ENCODE peak calls at places on chromosomes 12 and 14, in nine cellular contexts. One of them, this sample, is unnamed.

GRCh38 chr14:37874429-37875109 is 279.1 kb downstream of the TTC6 start:
- DNase-seq in skeletal muscle cell: peak
- DNase-seq in GDM1: peak
- DNase-seq in Right ventricle myocardium superior: peak
- DNase-seq in Calu3: peak
- DNase-seq in astrocyte of the spinal cord: peak
- DNase-seq in activated CD4-positive, alpha-beta T cell treated with anti-CD3 and anti-CD28 coated beads for 48 hours: peak
- DNase-seq in heart left ventricle: peak
- DNase-seq in HTR-8/SVneo: peak
- DNase-seq in this sample: peak

GRCh38 chr14:93185333-93185688 is 194 bp downstream of the LYSET start:
- DNase-seq in Calu3: no peak
- DNase-seq in activated CD4-positive, alpha-beta T cell treated with anti-CD3 and anti-CD28 coated beads for 48 hours: no peak
- DNase-seq in Right ventricle myocardium superior: no peak
- DNase-seq in heart left ventricle: no peak
- DNase-seq in GDM1: no peak
- DNase-seq in skeletal muscle cell: no peak
- DNase-seq in astrocyte of the spinal cord: peak
- DNase-seq in HTR-8/SVneo: no peak
- DNase-seq in this sample: no peak

GRCh38 chr14:101772770-101773169 is 11.3 kb downstream of the PPP2R5C start:
- DNase-seq in activated CD4-positive, alpha-beta T cell treated with anti-CD3 and anti-CD28 coated beads for 48 hours: no peak
- DNase-seq in Right ventricle myocardium superior: no peak
- DNase-seq in HTR-8/SVneo: peak
- DNase-seq in skeletal muscle cell: no peak
- DNase-seq in heart left ventricle: no peak
- DNase-seq in Calu3: peak
- DNase-seq in GDM1: no peak
- DNase-seq in astrocyte of the spinal cord: no peak
- DNase-seq in this sample: no peak

GRCh38 chr12:105256921-105257320 is 20.9 kb upstream of the APPL2 start:
- DNase-seq in GDM1: no peak
- DNase-seq in activated CD4-positive, alpha-beta T cell treated with anti-CD3 and anti-CD28 coated beads for 48 hours: no peak
- DNase-seq in Calu3: no peak
- DNase-seq in astrocyte of the spinal cord: peak
- DNase-seq in HTR-8/SVneo: no peak
- DNase-seq in heart left ventricle: no peak
- DNase-seq in Right ventricle myocardium superior: no peak
- DNase-seq in skeletal muscle cell: peak
- DNase-seq in this sample: no peak

GRCh38 chr14:104576607-104577332 is 2.8 kb upstream of the C14orf180 start:
- DNase-seq in activated CD4-positive, alpha-beta T cell treated with anti-CD3 and anti-CD28 coated beads for 48 hours: no peak
- DNase-seq in Calu3: peak
- DNase-seq in HTR-8/SVneo: no peak
- DNase-seq in astrocyte of the spinal cord: no peak
- DNase-seq in skeletal muscle cell: no peak
- DNase-seq in heart left ventricle: no peak
- DNase-seq in GDM1: no peak
- DNase-seq in Right ventricle myocardium superior: no peak
- DNase-seq in this sample: no peak

GRCh38 chr14:88868558-88869159 is 44.2 kb downstream of the TTC8 start:
- DNase-seq in astrocyte of the spinal cord: peak
- DNase-seq in activated CD4-positive, alpha-beta T cell treated with anti-CD3 and anti-CD28 coated beads for 48 hours: no peak
- DNase-seq in Right ventricle myocardium superior: no peak
- DNase-seq in HTR-8/SVneo: no peak
- DNase-seq in heart left ventricle: no peak
- DNase-seq in GDM1: no peak
- DNase-seq in Calu3: no peak
- DNase-seq in skeletal muscle cell: no peak
- DNase-seq in this sample: no peak

GRCh38 chr14:30287579-30288445 is 271.1 kb upstream of the G2E3 start:
- DNase-seq in Right ventricle myocardium superior: no peak
- DNase-seq in activated CD4-positive, alpha-beta T cell treated with anti-CD3 and anti-CD28 coated beads for 48 hours: no peak
- DNase-seq in astrocyte of the spinal cord: no peak
- DNase-seq in heart left ventricle: no peak
- DNase-seq in GDM1: no peak
- DNase-seq in Calu3: no peak
- DNase-seq in skeletal muscle cell: peak
- DNase-seq in HTR-8/SVneo: no peak
- DNase-seq in this sample: no peak

GRCh38 chr12:19963972-19964371 is 404.4 kb upstream of the PDE3A start:
- DNase-seq in Calu3: no peak
- DNase-seq in activated CD4-positive, alpha-beta T cell treated with anti-CD3 and anti-CD28 coated beads for 48 hours: no peak
- DNase-seq in heart left ventricle: no peak
- DNase-seq in skeletal muscle cell: no peak
- DNase-seq in Right ventricle myocardium superior: no peak
- DNase-seq in GDM1: no peak
- DNase-seq in astrocyte of the spinal cord: peak
- DNase-seq in HTR-8/SVneo: no peak
- DNase-seq in this sample: no peak

GRCh38 chr14:77311217-77311616 is 9.5 kb downstream of the POMT2 start:
- DNase-seq in astrocyte of the spinal cord: no peak
- DNase-seq in HTR-8/SVneo: no peak
- DNase-seq in skeletal muscle cell: peak
- DNase-seq in GDM1: no peak
- DNase-seq in heart left ventricle: no peak
- DNase-seq in Right ventricle myocardium superior: no peak
- DNase-seq in Calu3: no peak
- DNase-seq in activated CD4-positive, alpha-beta T cell treated with anti-CD3 and anti-CD28 coated beads for 48 hours: no peak
- DNase-seq in this sample: no peak

GRCh38 chr14:97013878-97014277 is 216.7 kb downstream of the VRK1 start:
- DNase-seq in astrocyte of the spinal cord: no peak
- DNase-seq in heart left ventricle: no peak
- DNase-seq in activated CD4-positive, alpha-beta T cell treated with anti-CD3 and anti-CD28 coated beads for 48 hours: no peak
- DNase-seq in Calu3: no peak
- DNase-seq in GDM1: no peak
- DNase-seq in HTR-8/SVneo: no peak
- DNase-seq in Right ventricle myocardium superior: no peak
- DNase-seq in skeletal muscle cell: no peak
- DNase-seq in this sample: no peak

GRCh38 chr14:36226164-36226563 is 49.6 kb upstream of the PTCSC3 start:
- DNase-seq in HTR-8/SVneo: no peak
- DNase-seq in Right ventricle myocardium superior: no peak
- DNase-seq in heart left ventricle: no peak
- DNase-seq in skeletal muscle cell: no peak
- DNase-seq in GDM1: no peak
- DNase-seq in Calu3: no peak
- DNase-seq in astrocyte of the spinal cord: no peak
- DNase-seq in activated CD4-positive, alpha-beta T cell treated with anti-CD3 and anti-CD28 coated beads for 48 hours: no peak
- DNase-seq in this sample: no peak

This sample was measured in activated effector memory CD4-positive, alpha-beta T cell treated with Interleukin-2 at 50 U/mL for 16 hours.